ENCODE peak calls at places on chromosomes 1 and 21, in seven cellular contexts. Z is astrocyte of the cerebellum; D is lung; U is CD8-positive, alpha-beta T cell; A is IMR-90; R is AG04449; Q is BJ. J is an unnamed sample.

GRCh38 chr21:29320021-29320420 is 21.3 kb downstream of the BACH1 start:
- DNase-seq in Z (no peak), D (no peak), U (no peak), A (no peak), R (no peak), Q (no peak), J (no peak)

GRCh38 chr1:111205724-111206070 is 5.3 kb upstream of the DENND2D start:
- DNase-seq in Z (no peak), D (no peak), U (no peak), A (peak), R (peak), Q (no peak), J (peak)

GRCh38 chr1:153880962-153881361 is 41.8 kb downstream of the GATAD2B start:
- DNase-seq in Z (peak), D (peak), U (peak), A (peak), R (peak), Q (peak), J (peak)

GRCh38 chr1:42231253-42231652 is 66.7 kb upstream of the GUCA2A start:
- DNase-seq in Z (no peak), D (no peak), U (no peak), A (no peak), R (no peak), Q (no peak), J (no peak)

GRCh38 chr1:59554752-59555151 is 257.9 kb downstream of the FGGY start:
- DNase-seq in Z (no peak), D (no peak), U (no peak), A (no peak), R (no peak), Q (no peak), J (no peak)

GRCh38 chr1:220879509-220880366 is 495 bp downstream of the HLX start:
- DNase-seq in Z (no peak), D (no peak), U (no peak), A (peak), R (no peak), Q (no peak), J (peak)

GRCh38 chr1:46180082-46180616 is 3.9 kb upstream of the P3R3URF start:
- DNase-seq in Z (no peak), D (peak), U (no peak), A (no peak), R (no peak), Q (no peak), J (no peak)

GRCh38 chr1:110293601-110294104 is 45.5 kb upstream of the RBM15 start:
- DNase-seq in Z (no peak), D (no peak), U (no peak), A (no peak), R (no peak), Q (no peak), J (no peak)

GRCh38 chr1:217136895-217137205 is 413.6 kb upstream of the ESRRG start:
- DNase-seq in Z (no peak), D (no peak), U (no peak), A (no peak), R (no peak), Q (no peak), J (no peak)

GRCh38 chr21:21019681-21020080 is 21.5 kb downstream of the NCAM2 start:
- DNase-seq in Z (no peak), D (no peak), U (no peak), A (peak), R (no peak), Q (no peak), J (no peak)

GRCh38 chr1:192573499-192573898 is 2.1 kb upstream of the RGS1 start:
- DNase-seq in Z (no peak), D (no peak), U (no peak), A (peak), R (no peak), Q (no peak), J (peak)

GRCh38 chr1:221715321-221716169 is 26.3 kb downstream of the DUSP10 start:
- DNase-seq in Z (no peak), D (no peak), U (no peak), A (peak), R (no peak), Q (no peak), J (peak)

GRCh38 chr1:1627261-1627841 is 4.6 kb upstream of the MMP23B start:
- DNase-seq in Z (no peak), D (peak), U (no peak), A (no peak), R (no peak), Q (no peak), J (no peak)

GRCh38 chr1:116920211-116920610 is 10.5 kb downstream of the PTGFRN start:
- DNase-seq in Z (no peak), D (no peak), U (no peak), A (no peak), R (no peak), Q (no peak), J (no peak)

GRCh38 chr1:183444243-183444642 is 26.1 kb upstream of the NMNAT2 start:
- DNase-seq in Z (no peak), D (no peak), U (no peak), A (peak), R (no peak), Q (no peak), J (peak)

GRCh38 chr1:192878249-192878648 is 69.4 kb downstream of the RGS2 start:
- DNase-seq in Z (peak), D (peak), U (no peak), A (peak), R (no peak), Q (no peak), J (peak)

GRCh38 chr1:21586222-21586621 is 77.0 kb downstream of the ALPL start:
- DNase-seq in Z (no peak), D (no peak), U (no peak), A (no peak), R (no peak), Q (no peak), J (no peak)

GRCh38 chr1:181514298-181515290 is 31.3 kb downstream of the CACNA1E start:
- DNase-seq in Z (no peak), D (no peak), U (no peak), A (no peak), R (no peak), Q (no peak), J (no peak)

GRCh38 chr1:89100366-89100765 is 25.5 kb downstream of the GBP2 start:
- DNase-seq in Z (no peak), D (no peak), U (no peak), A (no peak), R (no peak), Q (no peak), J (no peak)

GRCh38 chr1:46062651-46063319 is 69.6 kb downstream of the PIK3R3 start:
- DNase-seq in Z (no peak), D (no peak), U (no peak), A (peak), R (no peak), Q (no peak), J (peak)

GRCh38 chr21:44557491-44558328 is 885 bp downstream of the KRTAP10-3 start:
- DNase-seq in Z (no peak), D (peak), U (no peak), A (no peak), R (no peak), Q (no peak), J (no peak)

GRCh38 chr21:25313891-25314646 is 293.2 kb downstream of the MRPL39 start:
- DNase-seq in Z (peak), D (no peak), U (no peak), A (peak), R (no peak), Q (no peak), J (peak)

GRCh38 chr1:7609311-7609994 is 161.6 kb upstream of the VAMP3 start:
- DNase-seq in Z (no peak), D (no peak), U (no peak), A (no peak), R (no peak), Q (no peak), J (no peak)

GRCh38 chr1:191895049-191895448 is 263.2 kb upstream of the RGS18 start:
- DNase-seq in Z (no peak), D (no peak), U (no peak), A (no peak), R (no peak), Q (no peak), J (no peak)

GRCh38 chr21:14542638-14543037 is 3.5 kb downstream of the SAMSN1 start:
- DNase-seq in Z (no peak), D (no peak), U (no peak), A (no peak), R (no peak), Q (no peak), J (no peak)
- H3K4me3 ChIP-seq in Z (no peak), D (no peak), U (peak), A (no peak), R (no peak), Q (no peak), J (no peak)

DNA sequence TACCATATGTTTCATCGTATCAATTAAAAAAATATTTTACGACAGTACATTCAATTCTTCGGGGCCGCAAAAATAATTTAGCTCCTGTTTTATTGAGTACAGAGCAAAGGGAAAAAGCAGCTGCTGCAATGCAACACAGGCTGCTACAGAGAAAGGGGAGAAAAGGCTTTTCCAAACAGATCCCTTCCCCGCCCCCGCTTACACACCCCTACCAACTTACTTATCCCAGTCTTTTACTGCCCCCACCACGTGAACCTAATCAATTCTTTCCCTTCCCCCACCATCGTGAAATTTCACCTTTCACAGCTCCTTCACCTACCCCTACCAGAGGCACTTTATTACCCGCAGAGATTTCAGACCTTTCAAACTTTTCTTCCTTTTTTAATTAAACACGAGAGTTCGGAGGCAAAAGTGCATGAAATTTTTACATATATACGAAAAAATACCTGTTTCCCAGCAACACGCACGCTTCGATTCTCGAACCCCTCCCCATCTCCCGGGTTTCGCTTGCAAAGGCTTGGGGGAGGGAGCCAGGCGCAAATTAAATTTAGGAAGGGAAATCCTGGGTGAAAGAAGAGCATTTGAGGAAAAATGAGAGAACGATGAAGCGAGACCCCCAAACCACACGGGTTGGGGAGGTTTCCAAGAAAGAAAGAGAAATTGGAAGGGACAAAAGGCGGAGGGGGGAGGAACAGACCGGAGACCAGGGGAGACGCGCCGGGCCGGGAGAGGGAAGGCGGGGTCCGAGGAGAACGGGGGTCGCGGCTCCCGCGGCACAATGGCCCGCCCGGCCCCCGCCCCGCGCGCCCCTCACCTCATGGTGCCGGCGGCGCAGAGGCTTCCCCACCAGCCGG is 824 bp downstream of the ENAH start:
- DNase-seq in Z (no peak), D (no peak), U (no peak), A (no peak), R (no peak), Q (no peak), J (peak)
- TF ChIP-seq CTCF in Z (no peak), D (no peak), U (no peak), A (no peak), R (no peak), Q (no peak), J (no peak)

GRCh38 chr1:65525297-65526048 is 105.0 kb downstream of the LEPR start:
- DNase-seq in Z (no peak), D (no peak), U (no peak), A (no peak), R (no peak), Q (no peak), J (no peak)
- H3K4me3 ChIP-seq in Z (peak), D (peak), U (no peak), A (peak), R (peak), Q (peak), J (peak)

GRCh38 chr1:200304146-200304545 is 105.7 kb downstream of the ZNF281 start:
- DNase-seq in Z (no peak), D (no peak), U (no peak), A (no peak), R (no peak), Q (no peak), J (no peak)

GRCh38 chr1:200301152-200301551 is 108.7 kb downstream of the ZNF281 start:
- DNase-seq in Z (no peak), D (no peak), U (no peak), A (no peak), R (no peak), Q (no peak), J (no peak)

GRCh38 chr1:200305806-200306205 is 104.0 kb downstream of the ZNF281 start:
- DNase-seq in Z (no peak), D (no peak), U (no peak), A (no peak), R (no peak), Q (no peak), J (no peak)

GRCh38 chr1:200302192-200302892 is 107.5 kb downstream of the ZNF281 start:
- DNase-seq in Z (no peak), D (peak), U (peak), A (peak), R (no peak), Q (no peak), J (peak)

GRCh38 chr1:200302893-200303250 is 107.0 kb downstream of the ZNF281 start:
- DNase-seq in Z (no peak), D (no peak), U (no peak), A (no peak), R (no peak), Q (no peak), J (peak)
- TF ChIP-seq CTCF in Z (no peak), D (no peak), U (no peak), A (no peak), R (no peak), Q (no peak), J (no peak)